ENCODE peak calls at places on chromosomes 2 and 18, in eight cellular contexts. G is heart right ventricle, Y is iPS DF 6.9, C is DND-41, N is tibial artery, A is thyroid gland, R is mammary epithelial cell, J is AG04450. L is an unnamed sample.
A peak's percentile ranks its signal among the peaks of the same experiment; 100 is the strongest.

GRCh38 chr18:13463526-13463925 is 245.0 kb downstream of the LDLRAD4 start:
- DNase-seq in G (no peak), Y (no peak), C (no peak), N (no peak), A (no peak), R (no peak), J (no peak), L (no peak)

GRCh38 chr2:47904903-47905453 is 1.3 kb downstream of the FBXO11 start:
- DNase-seq in G (peak; percentile 30), Y (no peak), C (peak; percentile 58), N (peak; percentile 27), A (peak; percentile 54), R (peak; percentile 21), J (no peak), L (no peak)

GRCh38 chr18:76545433-76546281 is 50.6 kb upstream of the ZNF516 start:
- DNase-seq in G (no peak), Y (no peak), C (no peak), N (no peak), A (no peak), R (no peak), J (no peak), L (no peak)

GRCh38 chr2:22904126-22904684 is 480.8 kb upstream of the KLHL29 start:
- DNase-seq in G (peak; percentile 13), Y (peak; percentile 22), C (peak; percentile 24), N (no peak), A (peak; percentile 29), R (no peak), J (no peak), L (no peak)

GRCh38 chr2:117785740-117786139 is 28.8 kb upstream of the DDX18 start:
- DNase-seq in G (peak; percentile 10), Y (peak; percentile 13), C (peak; percentile 45), N (no peak), A (peak; percentile 33), R (peak; percentile 19), J (peak; percentile 7), L (no peak)

GRCh38 chr2:135257383-135258090 is 205.4 kb downstream of the RAB3GAP1 start:
- DNase-seq in G (no peak), Y (no peak), C (no peak), N (no peak), A (no peak), R (peak; percentile 89), J (peak; percentile 34), L (no peak)

GRCh38 chr2:55150834-55151233 is 81.3 kb downstream of the CLHC1 start:
- DNase-seq in G (no peak), Y (no peak), C (no peak), N (no peak), A (no peak), R (no peak), J (no peak), L (no peak)

GRCh38 chr18:50614838-50615237 is 55.0 kb downstream of the MAPK4 start:
- DNase-seq in G (no peak), Y (no peak), C (no peak), N (peak; percentile 69), A (peak; percentile 51), R (peak; percentile 99), J (no peak), L (no peak)

GRCh38 chr2:236055471-236055870 is 112.7 kb downstream of the GBX2 start:
- DNase-seq in G (no peak), Y (no peak), C (no peak), N (no peak), A (no peak), R (no peak), J (no peak), L (no peak)

GRCh38 chr2:215528555-215528954 is 92.7 kb upstream of the FN1 start:
- DNase-seq in G (no peak), Y (no peak), C (no peak), N (no peak), A (no peak), R (peak; percentile 87), J (peak; percentile 90), L (no peak)

GRCh38 chr2:185012643-185013042 is 414.3 kb downstream of the ZNF804A start:
- DNase-seq in G (no peak), Y (no peak), C (peak; percentile 8), N (no peak), A (no peak), R (peak; percentile 3), J (no peak), L (no peak)
- H3K9me3 ChIP-seq in G (peaks cover 60% of the 10 kb centered on the region), Y (no peaks in the 10 kb centered on the region), C (peaks cover 12% of the 10 kb centered on the region), N (no peaks in the 10 kb centered on the region), A (no peaks in the 10 kb centered on the region), R (peaks cover 5% of the 10 kb centered on the region), J (peaks cover 15% of the 10 kb centered on the region), L (no peaks in the 10 kb centered on the region)

DNA sequence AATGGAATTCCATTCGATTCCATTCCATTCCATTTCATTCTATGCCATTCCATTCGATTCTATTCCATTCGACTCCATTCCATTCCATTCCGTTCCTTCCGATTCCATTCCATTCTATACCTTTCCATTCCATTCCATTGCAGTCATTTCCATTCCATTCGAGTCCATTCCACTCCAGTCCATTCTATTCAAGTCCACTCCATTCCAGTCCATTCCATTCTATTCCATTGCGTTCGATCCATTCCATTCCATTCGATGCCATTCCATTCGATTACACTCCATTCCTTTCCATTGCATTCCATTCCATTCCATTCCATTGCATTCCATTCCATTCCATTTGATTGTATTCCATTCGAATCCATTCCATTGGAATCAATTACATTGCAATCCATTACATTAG is 1119.8 kb downstream of the RPIA start:
- DNase-seq in G (no peak), Y (no peak), C (no peak), N (no peak), A (no peak), R (no peak), J (no peak), L (no peak)
- H3K9me3 ChIP-seq in G (peaks cover 83% of the 10 kb centered on the region), Y (peaks cover 11% of the 10 kb centered on the region), C (peaks cover 76% of the 10 kb centered on the region), N (peaks cover 19% of the 10 kb centered on the region), A (no peaks in the 10 kb centered on the region), R (peaks cover 77% of the 10 kb centered on the region), J (peaks cover 69% of the 10 kb centered on the region), L (peaks cover 22% of the 10 kb centered on the region)

GRCh38 chr2:13597176-13597575 is 880.4 kb downstream of the TRIB2 start:
- DNase-seq in G (no peak), Y (no peak), C (no peak), N (no peak), A (no peak), R (no peak), J (no peak), L (no peak)
- H3K9me3 ChIP-seq in G (no peaks in the 10 kb centered on the region), Y (no peaks in the 10 kb centered on the region), C (no peaks in the 10 kb centered on the region), N (no peaks in the 10 kb centered on the region), A (no peaks in the 10 kb centered on the region), R (no peaks in the 10 kb centered on the region), J (no peaks in the 10 kb centered on the region), L (no peaks in the 10 kb centered on the region)

GRCh38 chr2:230790981-230791380 is 73.8 kb upstream of the ITM2C start:
- DNase-seq in G (no peak), Y (no peak), C (no peak), N (no peak), A (no peak), R (no peak), J (no peak), L (no peak)

GRCh38 chr2:230784840-230785239 is 72.2 kb downstream of the CAB39 start:
- DNase-seq in G (no peak), Y (no peak), C (no peak), N (no peak), A (no peak), R (peak; percentile 70), J (no peak), L (no peak)

GRCh38 chr2:230787101-230787500 is 74.5 kb downstream of the CAB39 start:
- DNase-seq in G (no peak), Y (no peak), C (no peak), N (no peak), A (no peak), R (no peak), J (no peak), L (no peak)

GRCh38 chr2:230785346-230785745 is 72.7 kb downstream of the CAB39 start:
- DNase-seq in G (no peak), Y (no peak), C (no peak), N (no peak), A (no peak), R (no peak), J (no peak), L (no peak)

DNA sequence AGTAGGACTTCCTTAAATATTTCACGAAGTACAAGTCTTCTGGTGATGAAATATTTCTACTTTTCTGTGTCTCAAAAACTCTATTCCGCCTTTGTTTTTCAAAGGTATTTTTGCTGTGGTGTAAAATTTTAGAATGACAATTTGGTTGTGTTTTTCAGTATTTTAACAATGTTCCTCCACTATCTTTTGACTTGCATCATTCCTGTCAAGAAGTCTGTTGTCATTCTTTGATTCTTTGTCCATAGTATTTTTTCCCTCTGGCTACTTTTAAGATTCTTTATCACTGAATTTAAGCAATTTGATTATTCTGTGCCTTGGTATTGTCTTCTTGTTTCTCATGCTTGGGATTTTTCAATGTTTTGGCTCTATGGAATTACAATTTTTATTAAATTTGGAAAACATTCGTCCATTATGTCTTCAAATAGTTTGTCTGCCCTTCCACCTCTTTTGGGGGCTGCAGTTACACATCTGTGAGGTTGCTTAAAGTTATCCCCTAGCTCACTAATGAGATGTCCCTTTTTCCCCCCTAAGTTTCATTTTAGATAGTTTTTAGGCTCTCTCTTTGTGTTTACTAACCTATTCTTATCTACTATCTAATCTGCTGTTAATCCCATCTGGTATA is 76.0 kb downstream of the CAB39 start:
- DNase-seq in G (no peak), Y (no peak), C (no peak), N (no peak), A (no peak), R (no peak), J (no peak), L (no peak)
- H3K9me3 ChIP-seq in G (peaks cover 27% of the 10 kb centered on the region), Y (no peaks in the 10 kb centered on the region), C (peaks cover 8% of the 10 kb centered on the region), N (no peaks in the 10 kb centered on the region), A (no peaks in the 10 kb centered on the region), R (peaks cover 45% of the 10 kb centered on the region), J (peaks cover 10% of the 10 kb centered on the region), L (no peaks in the 10 kb centered on the region)

DNA sequence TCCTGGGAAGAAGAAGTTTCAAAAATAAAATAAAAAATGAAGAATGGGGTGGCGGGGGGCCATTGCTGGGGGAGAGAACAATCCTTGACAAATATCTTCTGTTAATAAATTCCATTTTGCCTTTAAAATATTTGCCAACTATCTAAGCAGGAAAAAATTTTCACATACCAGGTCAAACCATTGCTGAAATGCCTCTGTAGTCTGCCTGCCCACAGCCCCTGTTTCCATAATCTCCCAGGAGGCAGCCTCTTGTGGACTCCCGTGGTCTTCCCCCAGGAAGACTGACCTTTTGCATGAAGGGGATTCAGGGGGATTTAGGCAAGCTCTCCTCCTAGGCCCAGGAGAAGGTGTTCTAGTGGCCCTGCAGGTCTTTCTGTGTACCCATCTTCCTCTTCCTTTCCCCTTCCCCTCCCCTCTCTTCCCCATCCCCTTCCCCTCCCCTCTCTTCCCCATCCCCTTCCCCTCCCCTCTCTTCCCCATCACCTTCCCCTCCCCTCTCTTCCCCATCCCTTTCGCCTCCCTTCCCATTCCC is 61.0 kb downstream of the RPL37A start:
- DNase-seq in G (no peak), Y (no peak), C (no peak), N (no peak), A (no peak), R (no peak), J (no peak), L (no peak)
- H3K9me3 ChIP-seq in G (no peaks in the 10 kb centered on the region), Y (no peaks in the 10 kb centered on the region), C (no peaks in the 10 kb centered on the region), N (no peaks in the 10 kb centered on the region), A (no peaks in the 10 kb centered on the region), R (no peaks in the 10 kb centered on the region), J (no peaks in the 10 kb centered on the region), L (no peaks in the 10 kb centered on the region)

L was measured in T-helper 17 cell.